ENCODE peak calls at places on chromosomes 13 and 19, in eight cellular contexts. One of them, this sample, is unnamed.

GRCh38 chr19:48513289-48514122 is 1.9 kb upstream of the LMTK3 start:
- DNase-seq in fibroblast of pulmonary artery: peak
- DNase-seq in kidney: peak
- DNase-seq in BJ: no peak
- DNase-seq in left lung: peak
- DNase-seq in choroid plexus epithelial cell: peak
- DNase-seq in fibroblast of mammary gland: peak
- DNase-seq in dorsolateral prefrontal cortex: peak
- DNase-seq in this sample: peak

GRCh38 chr19:54464044-54464623 is 556 bp upstream of the LENG9 start:
- DNase-seq in fibroblast of pulmonary artery: peak
- DNase-seq in kidney: peak
- DNase-seq in BJ: no peak
- DNase-seq in left lung: peak
- DNase-seq in choroid plexus epithelial cell: peak
- DNase-seq in fibroblast of mammary gland: peak
- DNase-seq in dorsolateral prefrontal cortex: peak
- DNase-seq in this sample: peak

GRCh38 chr19:56671613-56671994 is at the start of gene ZNF835:
- DNase-seq in fibroblast of pulmonary artery: peak
- DNase-seq in kidney: peak
- DNase-seq in BJ: no peak
- DNase-seq in left lung: peak
- DNase-seq in choroid plexus epithelial cell: peak
- DNase-seq in fibroblast of mammary gland: peak
- DNase-seq in dorsolateral prefrontal cortex: peak
- DNase-seq in this sample: peak

GRCh38 chr13:51607165-51607564 is 22.9 kb downstream of the WDFY2 start:
- DNase-seq in fibroblast of pulmonary artery: no peak
- DNase-seq in kidney: no peak
- DNase-seq in BJ: no peak
- DNase-seq in left lung: peak
- DNase-seq in choroid plexus epithelial cell: no peak
- DNase-seq in fibroblast of mammary gland: no peak
- DNase-seq in dorsolateral prefrontal cortex: no peak
- DNase-seq in this sample: no peak

GRCh38 chr19:36093687-36094086 is 17.3 kb upstream of the OVOL3 start:
- DNase-seq in fibroblast of pulmonary artery: peak
- DNase-seq in kidney: no peak
- DNase-seq in BJ: no peak
- DNase-seq in left lung: no peak
- DNase-seq in choroid plexus epithelial cell: no peak
- DNase-seq in fibroblast of mammary gland: no peak
- DNase-seq in dorsolateral prefrontal cortex: peak
- DNase-seq in this sample: no peak

GRCh38 chr13:110820311-110820710 is 94.6 kb downstream of the ANKRD10 start:
- DNase-seq in fibroblast of pulmonary artery: no peak
- DNase-seq in kidney: no peak
- DNase-seq in BJ: no peak
- DNase-seq in left lung: no peak
- DNase-seq in choroid plexus epithelial cell: no peak
- DNase-seq in fibroblast of mammary gland: no peak
- DNase-seq in dorsolateral prefrontal cortex: no peak
- DNase-seq in this sample: no peak

GRCh38 chr19:45952691-45953505 is 20.8 kb downstream of the NOVA2 start:
- DNase-seq in fibroblast of pulmonary artery: peak
- DNase-seq in kidney: peak
- DNase-seq in BJ: no peak
- DNase-seq in left lung: no peak
- DNase-seq in choroid plexus epithelial cell: peak
- DNase-seq in fibroblast of mammary gland: peak
- DNase-seq in dorsolateral prefrontal cortex: peak
- DNase-seq in this sample: peak

GRCh38 chr19:41595258-41595889 is 19.4 kb downstream of the CEACAM21 start:
- DNase-seq in fibroblast of pulmonary artery: peak
- DNase-seq in kidney: no peak
- DNase-seq in BJ: peak
- DNase-seq in left lung: no peak
- DNase-seq in choroid plexus epithelial cell: peak
- DNase-seq in fibroblast of mammary gland: peak
- DNase-seq in dorsolateral prefrontal cortex: no peak
- DNase-seq in this sample: peak

GRCh38 chr19:11090264-11091032 is 1.2 kb downstream of the LDLR start:
- DNase-seq in fibroblast of pulmonary artery: peak
- DNase-seq in kidney: peak
- DNase-seq in BJ: peak
- DNase-seq in left lung: peak
- DNase-seq in choroid plexus epithelial cell: peak
- DNase-seq in fibroblast of mammary gland: peak
- DNase-seq in dorsolateral prefrontal cortex: peak
- DNase-seq in this sample: peak

GRCh38 chr13:113655358-113656014 is 2.5 kb downstream of the ATP4B start:
- DNase-seq in fibroblast of pulmonary artery: no peak
- DNase-seq in kidney: peak
- DNase-seq in BJ: no peak
- DNase-seq in left lung: peak
- DNase-seq in choroid plexus epithelial cell: no peak
- DNase-seq in fibroblast of mammary gland: no peak
- DNase-seq in dorsolateral prefrontal cortex: peak
- DNase-seq in this sample: no peak

GRCh38 chr13:76837811-76838210 is 48.4 kb downstream of the KCTD12 start:
- DNase-seq in fibroblast of pulmonary artery: peak
- DNase-seq in kidney: no peak
- DNase-seq in BJ: no peak
- DNase-seq in left lung: no peak
- DNase-seq in choroid plexus epithelial cell: peak
- DNase-seq in fibroblast of mammary gland: peak
- DNase-seq in dorsolateral prefrontal cortex: no peak
- DNase-seq in this sample: no peak

GRCh38 chr13:45859682-45860081 is 8.1 kb upstream of the SIAH3 start:
- DNase-seq in fibroblast of pulmonary artery: no peak
- DNase-seq in kidney: no peak
- DNase-seq in BJ: no peak
- DNase-seq in left lung: no peak
- DNase-seq in choroid plexus epithelial cell: no peak
- DNase-seq in fibroblast of mammary gland: no peak
- DNase-seq in dorsolateral prefrontal cortex: no peak
- DNase-seq in this sample: no peak

GRCh38 chr13:80551650-80552497 is 210.9 kb upstream of the SPRY2 start:
- DNase-seq in fibroblast of pulmonary artery: no peak
- DNase-seq in kidney: no peak
- DNase-seq in BJ: no peak
- DNase-seq in left lung: no peak
- DNase-seq in choroid plexus epithelial cell: peak
- DNase-seq in fibroblast of mammary gland: peak
- DNase-seq in dorsolateral prefrontal cortex: no peak
- DNase-seq in this sample: peak

GRCh38 chr19:7916908-7917291 is 2.3 kb downstream of the TGFBR3L start:
- DNase-seq in fibroblast of pulmonary artery: no peak
- DNase-seq in kidney: peak
- DNase-seq in BJ: no peak
- DNase-seq in left lung: no peak
- DNase-seq in choroid plexus epithelial cell: no peak
- DNase-seq in fibroblast of mammary gland: no peak
- DNase-seq in dorsolateral prefrontal cortex: no peak
- DNase-seq in this sample: no peak

GRCh38 chr19:7917292-7918061 is 2.7 kb upstream of the SNAPC2 start:
- DNase-seq in fibroblast of pulmonary artery: peak
- DNase-seq in kidney: peak
- DNase-seq in BJ: no peak
- DNase-seq in left lung: no peak
- DNase-seq in choroid plexus epithelial cell: peak
- DNase-seq in fibroblast of mammary gland: peak
- DNase-seq in dorsolateral prefrontal cortex: peak
- DNase-seq in this sample: peak

GRCh38 chr19:7919681-7920519 is at the start of gene SNAPC2:
- DNase-seq in fibroblast of pulmonary artery: peak
- DNase-seq in kidney: peak
- DNase-seq in BJ: peak
- DNase-seq in left lung: peak
- DNase-seq in choroid plexus epithelial cell: peak
- DNase-seq in fibroblast of mammary gland: peak
- DNase-seq in dorsolateral prefrontal cortex: peak
- DNase-seq in this sample: peak

GRCh38 chr19:7920520-7921301 is 573 bp downstream of the SNAPC2 start:
- DNase-seq in fibroblast of pulmonary artery: peak
- DNase-seq in kidney: peak
- DNase-seq in BJ: peak
- DNase-seq in left lung: peak
- DNase-seq in choroid plexus epithelial cell: peak
- DNase-seq in fibroblast of mammary gland: peak
- DNase-seq in dorsolateral prefrontal cortex: peak
- DNase-seq in this sample: peak

DNA sequence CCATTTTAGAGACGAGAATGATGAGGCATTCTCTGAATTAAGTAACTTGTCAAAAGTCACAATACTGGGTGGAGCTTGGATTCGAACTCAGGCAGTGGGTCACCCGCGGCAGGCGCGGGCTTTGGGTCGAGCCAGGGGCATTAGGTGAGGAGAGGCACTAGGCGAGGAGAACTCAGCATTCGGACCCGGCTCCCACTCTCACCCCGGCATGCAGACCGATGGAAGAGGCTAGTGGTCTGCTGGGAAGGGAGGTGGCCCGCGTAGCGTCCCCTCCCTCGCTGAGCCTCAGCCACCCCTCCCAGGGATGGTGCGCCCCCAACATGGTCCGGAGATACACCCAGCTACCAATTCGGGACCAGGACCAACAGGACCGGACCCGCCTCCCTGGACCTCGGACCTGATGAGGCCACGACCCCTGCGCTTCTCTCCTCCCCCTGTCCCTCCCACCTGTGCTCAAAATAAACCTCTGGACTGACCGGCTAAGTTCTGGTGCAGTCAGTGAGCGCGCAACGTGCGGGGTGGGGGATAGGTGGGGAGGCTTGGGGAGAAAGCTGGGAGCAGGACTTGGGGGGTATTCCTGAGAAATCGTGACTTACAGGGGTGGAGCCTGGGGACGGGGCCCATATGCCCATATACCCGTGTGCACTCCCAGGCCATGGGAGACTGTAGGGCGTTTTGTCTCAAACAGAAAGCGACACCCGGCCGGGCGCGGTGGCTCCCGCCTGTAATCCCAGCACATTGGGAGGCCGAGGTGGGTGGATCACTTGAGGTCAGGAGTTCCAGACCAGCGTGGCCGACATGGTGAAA is 1.3 kb upstream of the SNAPC2 start:
- DNase-seq in fibroblast of pulmonary artery: no peak
- DNase-seq in kidney: peak
- DNase-seq in BJ: no peak
- DNase-seq in left lung: no peak
- DNase-seq in choroid plexus epithelial cell: no peak
- DNase-seq in fibroblast of mammary gland: no peak
- DNase-seq in dorsolateral prefrontal cortex: no peak
- DNase-seq in this sample: no peak
- TF ChIP-seq CTCF in fibroblast of pulmonary artery: no peak
- TF ChIP-seq CTCF in kidney: no peak
- TF ChIP-seq CTCF in BJ: no peak
- TF ChIP-seq CTCF in left lung: no peak
- TF ChIP-seq CTCF in choroid plexus epithelial cell: no peak
- TF ChIP-seq CTCF in fibroblast of mammary gland: no peak
- TF ChIP-seq CTCF in dorsolateral prefrontal cortex: no peak
- TF ChIP-seq CTCF in this sample: no peak

DNA sequence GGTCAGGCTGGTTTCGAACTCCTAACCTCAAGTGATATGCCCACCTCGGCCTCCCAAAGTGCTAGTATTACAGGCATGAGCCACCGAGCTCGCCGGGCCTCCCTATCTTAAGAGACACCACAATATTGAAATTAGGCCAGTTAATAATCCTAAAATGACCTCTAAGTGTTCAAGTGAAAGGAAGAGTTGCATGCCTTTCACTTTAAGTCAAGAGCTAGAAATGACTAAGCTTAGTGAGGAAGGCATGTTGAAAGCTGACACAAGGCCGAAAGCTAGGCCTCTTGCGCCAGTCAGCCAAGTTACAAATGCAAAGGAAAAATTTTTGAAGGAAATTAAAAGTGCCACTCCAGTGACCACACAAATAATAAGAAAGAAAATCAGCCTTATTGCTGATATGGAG is 144.5 kb upstream of the FNDC3A start:
- DNase-seq in fibroblast of pulmonary artery: no peak
- DNase-seq in kidney: no peak
- DNase-seq in BJ: no peak
- DNase-seq in left lung: no peak
- DNase-seq in choroid plexus epithelial cell: peak
- DNase-seq in fibroblast of mammary gland: peak
- DNase-seq in dorsolateral prefrontal cortex: no peak
- DNase-seq in this sample: peak
- H3K4me3 ChIP-seq in fibroblast of pulmonary artery: no peak
- H3K4me3 ChIP-seq in kidney: no peak
- H3K4me3 ChIP-seq in BJ: no peak
- H3K4me3 ChIP-seq in left lung: no peak
- H3K4me3 ChIP-seq in choroid plexus epithelial cell: no peak
- H3K4me3 ChIP-seq in fibroblast of mammary gland: no peak
- H3K4me3 ChIP-seq in dorsolateral prefrontal cortex: no peak
- H3K4me3 ChIP-seq in this sample: no peak

GRCh38 chr19:970695-971094 is 13.4 kb upstream of the WDR18 start:
- DNase-seq in fibroblast of pulmonary artery: no peak
- DNase-seq in kidney: no peak
- DNase-seq in BJ: no peak
- DNase-seq in left lung: no peak
- DNase-seq in choroid plexus epithelial cell: peak
- DNase-seq in fibroblast of mammary gland: no peak
- DNase-seq in dorsolateral prefrontal cortex: no peak
- DNase-seq in this sample: no peak
- TF ChIP-seq CTCF in fibroblast of pulmonary artery: peak
- TF ChIP-seq CTCF in kidney: peak
- TF ChIP-seq CTCF in BJ: peak
- TF ChIP-seq CTCF in left lung: peak
- TF ChIP-seq CTCF in choroid plexus epithelial cell: peak
- TF ChIP-seq CTCF in fibroblast of mammary gland: peak
- TF ChIP-seq CTCF in dorsolateral prefrontal cortex: peak
- TF ChIP-seq CTCF in this sample: peak

DNA sequence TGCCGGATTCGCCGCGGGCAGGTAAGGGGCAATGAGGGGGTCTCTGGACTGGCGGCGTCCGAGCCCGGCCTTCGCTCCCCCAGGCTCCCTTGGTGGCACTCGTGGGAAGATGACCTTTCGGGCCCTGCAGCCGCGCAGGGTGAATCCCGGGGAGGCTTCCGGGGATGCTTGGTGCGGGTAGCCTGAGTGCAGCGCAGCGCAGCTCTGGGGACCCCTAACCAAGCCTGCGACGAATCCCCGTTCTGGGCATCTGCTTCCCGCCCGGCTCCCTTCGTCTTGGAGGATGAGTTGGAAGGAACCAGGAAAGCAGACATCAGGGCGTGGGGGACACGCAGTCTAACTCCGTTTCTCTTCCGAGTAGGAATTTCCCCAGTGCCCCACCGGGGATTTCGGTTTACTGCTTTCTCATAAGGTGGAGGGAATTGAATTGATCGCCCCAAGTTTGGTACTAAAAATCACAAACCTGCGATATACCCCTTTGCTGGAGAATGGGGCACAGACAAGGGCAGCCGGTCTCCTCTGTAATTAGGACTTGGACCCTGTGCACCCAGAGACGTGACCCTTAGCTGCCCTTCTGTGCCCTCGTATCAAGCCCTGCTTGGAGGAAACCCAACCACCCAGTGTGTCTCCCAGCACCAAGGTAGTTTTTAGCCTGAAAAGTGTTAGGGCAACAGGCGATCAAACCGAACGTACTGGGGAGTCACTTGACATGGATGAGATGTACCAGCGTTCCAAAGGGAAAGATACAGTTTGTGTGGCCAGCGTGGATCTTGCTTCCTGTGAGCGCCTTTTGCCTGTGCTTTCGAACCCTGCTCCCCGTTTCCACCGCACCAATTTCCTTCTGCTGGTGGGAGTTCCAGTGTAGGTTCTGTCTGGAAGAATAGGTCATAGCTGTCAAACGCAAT is 1.0 kb downstream of the GPC5 start:
- DNase-seq in fibroblast of pulmonary artery: no peak
- DNase-seq in kidney: peak
- DNase-seq in BJ: no peak
- DNase-seq in left lung: no peak
- DNase-seq in choroid plexus epithelial cell: no peak
- DNase-seq in fibroblast of mammary gland: no peak
- DNase-seq in dorsolateral prefrontal cortex: peak
- DNase-seq in this sample: no peak
- H3K4me3 ChIP-seq in fibroblast of pulmonary artery: peak
- H3K4me3 ChIP-seq in kidney: no peak
- H3K4me3 ChIP-seq in BJ: no peak
- H3K4me3 ChIP-seq in left lung: peak
- H3K4me3 ChIP-seq in choroid plexus epithelial cell: no peak
- H3K4me3 ChIP-seq in fibroblast of mammary gland: no peak
- H3K4me3 ChIP-seq in dorsolateral prefrontal cortex: peak
- H3K4me3 ChIP-seq in this sample: no peak